ENCODE peak calls at places on chromosomes 12 and 14, in eight cellular contexts. E, J, U, K, Q, I, H and L are unnamed samples.

GRCh38 chr12:6332459-6332858 is 9.4 kb downstream of the TNFRSF1A start:
- DNase-seq in E (peak; percentile 85), J (no peak), U (no peak), K (no peak), Q (no peak), I (no peak), H (no peak), L (no peak)

GRCh38 chr12:18502422-18502821 is 235.4 kb downstream of the PLCZ1 start:
- DNase-seq in E (no peak), J (no peak), U (no peak), K (no peak), Q (no peak), I (no peak), H (no peak), L (no peak)

GRCh38 chr12:46359667-46360280 is 12.8 kb downstream of the SLC38A2 start:
- DNase-seq in E (no peak), J (no peak), U (no peak), K (no peak), Q (no peak), I (no peak), H (no peak), L (no peak)

GRCh38 chr12:127628655-127629054 is 638.3 kb upstream of the TMEM132C start:
- DNase-seq in E (peak; percentile 67), J (no peak), U (no peak), K (no peak), Q (no peak), I (peak; percentile 84), H (no peak), L (peak; percentile 88)

GRCh38 chr14:37707716-37708115 is 112.3 kb downstream of the TTC6 start:
- DNase-seq in E (no peak), J (no peak), U (no peak), K (no peak), Q (no peak), I (no peak), H (no peak), L (no peak)

GRCh38 chr14:59317346-59317745 is 128.9 kb downstream of the DAAM1 start:
- DNase-seq in E (no peak), J (no peak), U (no peak), K (no peak), Q (no peak), I (no peak), H (no peak), L (no peak)

GRCh38 chr14:65637780-65638179 is 225.2 kb downstream of the FUT8 start:
- DNase-seq in E (no peak), J (no peak), U (no peak), K (no peak), Q (no peak), I (peak; percentile 10), H (no peak), L (no peak)

GRCh38 chr14:51684760-51685159 is 33.0 kb downstream of the FRMD6 start:
- DNase-seq in E (no peak), J (no peak), U (no peak), K (no peak), Q (no peak), I (no peak), H (no peak), L (no peak)

GRCh38 chr12:63098851-63099250 is 52.1 kb downstream of the AVPR1A start:
- DNase-seq in E (no peak), J (no peak), U (no peak), K (no peak), Q (no peak), I (no peak), H (no peak), L (no peak)

GRCh38 chr14:98754343-98755025 is 517.5 kb downstream of the BCL11B start:
- DNase-seq in E (peak; percentile 1), J (no peak), U (no peak), K (peak; percentile 1), Q (no peak), I (peak; percentile 57), H (no peak), L (peak; percentile 36)

GRCh38 chr14:55356913-55357312 is 54.7 kb downstream of the ATG14 start:
- DNase-seq in E (no peak), J (no peak), U (no peak), K (peak; percentile 49), Q (no peak), I (no peak), H (no peak), L (no peak)

GRCh38 chr12:52007158-52007921 is 594 bp downstream of the TAMALIN start:
- DNase-seq in E (no peak), J (peak; percentile 70), U (peak; percentile 83), K (no peak), Q (peak; percentile 82), I (peak; percentile 11), H (no peak), L (no peak)

GRCh38 chr12:131618303-131618658 is 92.6 kb upstream of the SFSWAP start:
- DNase-seq in E (peak; percentile 11), J (no peak), U (no peak), K (no peak), Q (no peak), I (no peak), H (no peak), L (no peak)

GRCh38 chr14:104262515-104263514 is 124.4 kb downstream of the KIF26A start:
- DNase-seq in E (no peak), J (no peak), U (peak; percentile 61), K (no peak), Q (no peak), I (no peak), H (no peak), L (no peak)

GRCh38 chr12:27055966-27056365 is 26.4 kb downstream of the C12orf71 start:
- DNase-seq in E (no peak), J (no peak), U (no peak), K (no peak), Q (no peak), I (no peak), H (no peak), L (no peak)

GRCh38 chr14:99026471-99026870 is 245.5 kb downstream of the BCL11B start:
- DNase-seq in E (no peak), J (no peak), U (no peak), K (peak; percentile 12), Q (no peak), I (no peak), H (no peak), L (no peak)

GRCh38 chr12:6975297-6976032 is 4.8 kb downstream of the EMG1 start:
- DNase-seq in E (no peak), J (no peak), U (no peak), K (no peak), Q (no peak), I (no peak), H (no peak), L (no peak)

GRCh38 chr12:58812229-58812628 is 108.1 kb downstream of the LRIG3 start:
- DNase-seq in E (no peak), J (no peak), U (no peak), K (no peak), Q (no peak), I (no peak), H (no peak), L (no peak)

GRCh38 chr14:75454963-75455546 is 27.2 kb downstream of the JDP2 start:
- DNase-seq in E (peak; percentile 58), J (peak; percentile 77), U (peak; percentile 87), K (peak; percentile 51), Q (peak; percentile 83), I (peak; percentile 82), H (peak; percentile 24), L (peak; percentile 63)

GRCh38 chr12:89016970-89017778 is 335.1 kb downstream of the DUSP6 start:
- DNase-seq in E (peak; percentile 88), J (no peak), U (no peak), K (peak; percentile 58), Q (peak; percentile 54), I (peak; percentile 69), H (peak; percentile 53), L (peak; percentile 65)

GRCh38 chr12:116138781-116139180 is 138.7 kb downstream of the MED13L start:
- DNase-seq in E (no peak), J (no peak), U (no peak), K (no peak), Q (no peak), I (no peak), H (no peak), L (no peak)

GRCh38 chr14:59060841-59061240 is 127.6 kb upstream of the DAAM1 start:
- DNase-seq in E (no peak), J (no peak), U (no peak), K (no peak), Q (no peak), I (no peak), H (no peak), L (no peak)

GRCh38 chr14:69464379-69464778 is 20.1 kb upstream of the PLEKHD1 start:
- DNase-seq in E (no peak), J (no peak), U (no peak), K (no peak), Q (no peak), I (no peak), H (no peak), L (no peak)

GRCh38 chr12:47082963-47083621 is 3.3 kb upstream of the AMIGO2 start:
- DNase-seq in E (peak; percentile 93), J (no peak), U (no peak), K (peak; percentile 63), Q (no peak), I (peak; percentile 96), H (no peak), L (peak; percentile 81)

GRCh38 chr12:12017798-12018197 is 52.9 kb upstream of the BCL2L14 start:
- DNase-seq in E (no peak), J (no peak), U (no peak), K (no peak), Q (no peak), I (no peak), H (no peak), L (no peak)

GRCh38 chr12:42798811-42799438 is 209.4 kb upstream of the PRICKLE1 start:
- DNase-seq in E (peak; percentile 77), J (no peak), U (no peak), K (no peak), Q (no peak), I (peak; percentile 49), H (no peak), L (peak; percentile 49)

GRCh38 chr14:78316058-78316457 is 145.9 kb downstream of the NRXN3 start:
- DNase-seq in E (no peak), J (no peak), U (no peak), K (no peak), Q (no peak), I (no peak), H (no peak), L (no peak)